ENCODE peak calls at places on chromosomes 1 and 21, in four cellular contexts. One of them, this sample, is unnamed.

GRCh38 chr1:53377438-53377841 is 49.6 kb upstream of the LRP8 start:
- DNase-seq in nucleus accumbens: no peak
- DNase-seq in 8988T: no peak
- DNase-seq in activated naive CD4-positive, alpha-beta T cell treated with Interleukin-2 at 50 U/mL for 16 hours: no peak
- DNase-seq in this sample: no peak

GRCh38 chr1:112508242-112509004 is at the start of gene WNT2B:
- DNase-seq in activated naive CD4-positive, alpha-beta T cell treated with Interleukin-2 at 50 U/mL for 16 hours: peak
- DNase-seq in 8988T: peak
- DNase-seq in nucleus accumbens: no peak
- DNase-seq in this sample: no peak

GRCh38 chr1:9753121-9753531 is 70.6 kb downstream of the CLSTN1 start:
- DNase-seq in activated naive CD4-positive, alpha-beta T cell treated with Interleukin-2 at 50 U/mL for 16 hours: no peak
- DNase-seq in nucleus accumbens: no peak
- DNase-seq in 8988T: no peak
- DNase-seq in this sample: no peak

GRCh38 chr1:48750089-48750488 is 26.6 kb downstream of the BEND5 start:
- DNase-seq in 8988T: no peak
- DNase-seq in nucleus accumbens: no peak
- DNase-seq in activated naive CD4-positive, alpha-beta T cell treated with Interleukin-2 at 50 U/mL for 16 hours: no peak
- DNase-seq in this sample: no peak

GRCh38 chr21:43193651-43194302 is 25.0 kb downstream of the CRYAA start:
- DNase-seq in nucleus accumbens: no peak
- DNase-seq in 8988T: no peak
- DNase-seq in activated naive CD4-positive, alpha-beta T cell treated with Interleukin-2 at 50 U/mL for 16 hours: no peak
- DNase-seq in this sample: peak

GRCh38 chr1:216580538-216581057 is 142.6 kb downstream of the ESRRG start:
- DNase-seq in activated naive CD4-positive, alpha-beta T cell treated with Interleukin-2 at 50 U/mL for 16 hours: no peak
- DNase-seq in nucleus accumbens: no peak
- DNase-seq in 8988T: no peak
- DNase-seq in this sample: no peak

GRCh38 chr21:29256125-29256895 is 42.4 kb upstream of the BACH1 start:
- DNase-seq in nucleus accumbens: no peak
- DNase-seq in activated naive CD4-positive, alpha-beta T cell treated with Interleukin-2 at 50 U/mL for 16 hours: no peak
- DNase-seq in 8988T: no peak
- DNase-seq in this sample: no peak

GRCh38 chr1:41353744-41354143 is 7.5 kb upstream of the FOXO6 start:
- DNase-seq in 8988T: no peak
- DNase-seq in nucleus accumbens: no peak
- DNase-seq in activated naive CD4-positive, alpha-beta T cell treated with Interleukin-2 at 50 U/mL for 16 hours: no peak
- DNase-seq in this sample: no peak

GRCh38 chr1:247578946-247579460 is 9.2 kb upstream of the OR2G2 start:
- DNase-seq in activated naive CD4-positive, alpha-beta T cell treated with Interleukin-2 at 50 U/mL for 16 hours: no peak
- DNase-seq in nucleus accumbens: no peak
- DNase-seq in 8988T: no peak
- DNase-seq in this sample: no peak

GRCh38 chr1:156897078-156897825 is 3.7 kb downstream of the PEAR1 start:
- DNase-seq in 8988T: peak
- DNase-seq in nucleus accumbens: no peak
- DNase-seq in activated naive CD4-positive, alpha-beta T cell treated with Interleukin-2 at 50 U/mL for 16 hours: no peak
- DNase-seq in this sample: no peak

GRCh38 chr1:179923044-179923443 is 31.6 kb upstream of the CEP350 start:
- DNase-seq in 8988T: no peak
- DNase-seq in nucleus accumbens: no peak
- DNase-seq in activated naive CD4-positive, alpha-beta T cell treated with Interleukin-2 at 50 U/mL for 16 hours: no peak
- DNase-seq in this sample: no peak

GRCh38 chr21:31142600-31142999 is 104.3 kb upstream of the KRTAP19-8 start:
- DNase-seq in 8988T: no peak
- DNase-seq in nucleus accumbens: no peak
- DNase-seq in activated naive CD4-positive, alpha-beta T cell treated with Interleukin-2 at 50 U/mL for 16 hours: no peak
- DNase-seq in this sample: peak